ENCODE peak calls at places on chromosomes 7 and 10, in four cellular contexts. H, K, Z and R are unnamed samples.

GRCh38 chr10:43667736-43668371 is 19.2 kb upstream of the ZNF32 start:
- DNase-seq in K (no peak), H (no peak), Z (no peak), R (no peak)

GRCh38 chr7:133207687-133208086 is 45.2 kb upstream of the EXOC4 start:
- DNase-seq in Z (no peak), H (no peak), K (no peak), R (no peak)

GRCh38 chr7:121994625-121995410 is 121.9 kb downstream of the PTPRZ1 start:
- DNase-seq in H (peak; percentile 40), K (peak; percentile 55), Z (peak; percentile 73), R (peak; percentile 27)

GRCh38 chr10:114486938-114487814 is 82.9 kb upstream of the AFAP1L2 start:
- DNase-seq in H (no peak), Z (no peak), K (peak; percentile 30), R (no peak)

GRCh38 chr7:135692055-135692454 is 29.7 kb downstream of the STMP1 start:
- DNase-seq in Z (no peak), H (no peak), K (no peak), R (no peak)

GRCh38 chr7:152854386-152854785 is 94.8 kb downstream of the ACTR3B start:
- DNase-seq in K (no peak), Z (no peak), H (no peak), R (no peak)

GRCh38 chr10:105352281-105352680 is 711.2 kb downstream of the SORCS3 start:
- DNase-seq in H (no peak), K (no peak), Z (no peak), R (no peak)

GRCh38 chr7:81299272-81299671 is 380.4 kb upstream of the SEMA3C start:
- DNase-seq in K (peak; percentile 78), Z (no peak), H (no peak), R (no peak)

GRCh38 chr10:73262105-73262730 is 9.8 kb upstream of the MRPS16 start:
- DNase-seq in Z (no peak), H (no peak), K (peak; percentile 43), R (no peak)

GRCh38 chr10:72303424-72304128 is 29.9 kb downstream of the DDIT4 start:
- DNase-seq in Z (no peak), H (no peak), K (no peak), R (no peak)

GRCh38 chr7:114663502-114663901 is 248.9 kb downstream of the FOXP2 start:
- DNase-seq in Z (no peak), H (no peak), K (peak; percentile 2), R (no peak)

GRCh38 chr7:17502209-17502810 is 203.9 kb downstream of the AHR start:
- DNase-seq in K (no peak), H (no peak), Z (no peak), R (no peak)

GRCh38 chr10:42999385-43000020 is 77.4 kb upstream of the RET start:
- DNase-seq in Z (no peak), K (no peak), H (no peak), R (no peak)

GRCh38 chr7:156318926-156319325 is 321.6 kb upstream of the RNF32 start:
- DNase-seq in H (no peak), K (no peak), Z (no peak), R (no peak)

GRCh38 chr10:92208736-92209135 is 82.1 kb downstream of the CPEB3 start:
- DNase-seq in K (no peak), H (no peak), Z (no peak), R (no peak)

GRCh38 chr7:80934286-80934685 is 15.4 kb upstream of the SEMA3C start:
- DNase-seq in H (no peak), K (no peak), Z (no peak), R (no peak)

GRCh38 chr7:141676618-141677017 is 25.3 kb downstream of the DENND11 start:
- DNase-seq in K (no peak), Z (no peak), H (no peak), R (no peak)

GRCh38 chr7:21507627-21508343 is 35.1 kb upstream of the DNAH11 start:
- DNase-seq in K (peak; percentile 7), Z (peak; percentile 47), H (peak; percentile 26), R (peak; percentile 22)

GRCh38 chr7:141889323-141889722 is 26.9 kb upstream of the OR9A4 start:
- DNase-seq in Z (no peak), K (no peak), H (no peak), R (no peak)

GRCh38 chr10:5814110-5815107 is 1.2 kb upstream of the GDI2 start:
- DNase-seq in Z (no peak), H (no peak), K (no peak), R (no peak)

GRCh38 chr10:131274883-131275282 is 36.6 kb downstream of the TCERG1L start:
- DNase-seq in H (no peak), K (no peak), Z (no peak), R (no peak)

GRCh38 chr10:84845628-84846261 is 517.4 kb downstream of the CCSER2 start:
- DNase-seq in K (no peak), H (peak; percentile 54), Z (peak; percentile 25), R (no peak)

GRCh38 chr7:117445206-117445605 is 17.9 kb upstream of the ASZ1 start:
- DNase-seq in H (no peak), Z (no peak), K (no peak), R (no peak)

GRCh38 chr10:99975106-99975829 is 34.5 kb downstream of the DNMBP start:
- DNase-seq in Z (no peak), K (no peak), H (no peak), R (no peak)

GRCh38 chr10:113788604-113789083 is 37.2 kb downstream of the PLEKHS1 start:
- DNase-seq in Z (peak; percentile 18), K (peak; percentile 77), H (no peak), R (no peak)

GRCh38 chr7:112779667-112780066 is 10.5 kb downstream of the TMEM168 start:
- DNase-seq in Z (no peak), K (no peak), H (no peak), R (no peak)

GRCh38 chr7:80499350-80499955 is 12.4 kb downstream of the GNAT3 start:
- DNase-seq in H (peak; percentile 26), Z (no peak), K (peak; percentile 86), R (no peak)

GRCh38 chr10:102133373-102134195 is 744 bp downstream of the PPRC1 start:
- DNase-seq in K (peak; percentile 46), H (peak; percentile 82), Z (peak; percentile 67), R (peak; percentile 55)

GRCh38 chr7:50610521-50611277 is 45.5 kb upstream of the DDC start:
- DNase-seq in H (no peak), Z (no peak), K (no peak), R (no peak)

GRCh38 chr7:88040694-88041093 is 106.6 kb downstream of the ADAM22 start:
- DNase-seq in H (no peak), K (no peak), Z (no peak), R (no peak)